ENCODE peak calls at places on chromosomes 6 and 20, in five cellular contexts. P is lower lobe of right lung, I is fibroblast of lung, K is lung, U is A549. R is an unnamed sample. For H3K4me1, the result is how much of the 10 kb centered on the place peaks cover.

GRCh38 chr20:61353261-61353995 is 101.4 kb downstream of the CDH4 start:
- DNase-seq in P (no peak), I (peak), K (no peak), U (no peak), R (no peak)

GRCh38 chr6:75926293-75927168 is 145.9 kb downstream of the IMPG1 start:
- DNase-seq in P (no peak), I (no peak), K (no peak), U (no peak), R (no peak)

GRCh38 chr6:160519603-160520042 is 144.5 kb downstream of the LPA start:
- DNase-seq in P (no peak), I (no peak), K (no peak), U (peak), R (no peak)

GRCh38 chr20:61438285-61438684 is 186.2 kb downstream of the CDH4 start:
- DNase-seq in P (no peak), I (no peak), K (no peak), U (no peak), R (no peak)

GRCh38 chr20:7716286-7716972 is 223.8 kb downstream of the HAO1 start:
- DNase-seq in P (no peak), I (no peak), K (no peak), U (no peak), R (no peak)

GRCh38 chr6:21597706-21598273 is 4.2 kb downstream of the SOX4 start:
- DNase-seq in P (no peak), I (peak), K (no peak), U (no peak), R (no peak)

GRCh38 chr6:137112067-137112355 is 61.4 kb downstream of the IL22RA2 start:
- DNase-seq in P (no peak), I (peak), K (no peak), U (no peak), R (no peak)

GRCh38 chr6:52157301-52157930 is 28.8 kb upstream of the IL17A start:
- DNase-seq in P (no peak), I (no peak), K (no peak), U (no peak), R (no peak)

GRCh38 chr20:35702824-35703695 is 3.9 kb downstream of the ROMO1 start:
- DNase-seq in P (no peak), I (no peak), K (peak), U (no peak), R (no peak)

GRCh38 chr20:9179193-9179802 is 110.4 kb downstream of the PLCB4 start:
- DNase-seq in P (no peak), I (peak), K (no peak), U (no peak), R (no peak)

GRCh38 chr6:52534966-52535390 is 41.9 kb downstream of the TRAM2 start:
- DNase-seq in P (no peak), I (no peak), K (no peak), U (no peak), R (no peak)

GRCh38 chr20:913306-913849 is 2.8 kb downstream of the ANGPT4 start:
- DNase-seq in P (no peak), I (no peak), K (no peak), U (no peak), R (no peak)

GRCh38 chr6:2790588-2790987 is 25.4 kb downstream of the WRNIP1 start:
- DNase-seq in P (no peak), I (peak), K (no peak), U (peak), R (no peak)

GRCh38 chr6:15320683-15321082 is 74.8 kb downstream of the JARID2 start:
- DNase-seq in P (no peak), I (peak), K (no peak), U (no peak), R (no peak)

GRCh38 chr6:6891074-6891754 is 216.5 kb upstream of the RREB1 start:
- DNase-seq in P (no peak), I (no peak), K (no peak), U (no peak), R (no peak)

GRCh38 chr20:34302312-34302722 is 838 bp downstream of the AHCY start:
- DNase-seq in P (no peak), I (peak), K (no peak), U (peak), R (no peak)
- TF ChIP-seq CTCF in P (peak), I (no peak), K (no peak), U (no peak), R (no peak)

DNA sequence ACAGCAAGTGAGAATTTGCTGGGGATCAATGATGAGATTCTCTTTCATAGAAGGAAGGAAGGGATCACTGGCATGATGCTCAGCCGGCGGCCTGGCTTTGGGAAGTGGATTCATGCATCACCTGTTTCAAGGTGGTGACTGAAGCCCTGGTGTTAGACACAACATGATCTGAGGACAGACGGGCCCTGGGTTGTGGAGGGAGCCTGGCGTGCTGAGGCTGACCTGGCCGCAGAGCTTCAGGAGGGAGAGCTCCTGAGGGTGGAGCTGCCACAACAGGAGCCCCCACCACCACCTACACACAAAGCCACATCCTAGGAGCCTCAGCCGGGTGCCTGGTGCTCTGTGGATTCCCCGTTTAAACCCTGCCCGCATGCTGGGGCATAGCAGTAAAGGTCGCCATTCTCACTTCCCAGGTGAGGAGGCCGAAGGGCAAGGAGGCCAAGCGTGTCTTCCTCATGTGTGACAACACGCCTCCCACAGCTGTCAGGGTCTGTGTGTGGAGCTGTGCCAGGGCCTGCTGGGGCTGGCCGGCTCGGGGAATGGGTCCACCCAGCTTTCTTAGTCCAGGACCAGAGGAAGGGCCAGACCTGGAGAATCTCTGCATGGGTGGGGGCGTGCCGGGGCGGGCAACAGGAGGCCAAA is 107.0 kb downstream of the ERMARD start:
- DNase-seq in P (no peak), I (no peak), K (peak), U (no peak), R (no peak)
- H3K4me1 ChIP-seq in P (under half), I (under half), K (under half), U (under half), R (under half)

DNA sequence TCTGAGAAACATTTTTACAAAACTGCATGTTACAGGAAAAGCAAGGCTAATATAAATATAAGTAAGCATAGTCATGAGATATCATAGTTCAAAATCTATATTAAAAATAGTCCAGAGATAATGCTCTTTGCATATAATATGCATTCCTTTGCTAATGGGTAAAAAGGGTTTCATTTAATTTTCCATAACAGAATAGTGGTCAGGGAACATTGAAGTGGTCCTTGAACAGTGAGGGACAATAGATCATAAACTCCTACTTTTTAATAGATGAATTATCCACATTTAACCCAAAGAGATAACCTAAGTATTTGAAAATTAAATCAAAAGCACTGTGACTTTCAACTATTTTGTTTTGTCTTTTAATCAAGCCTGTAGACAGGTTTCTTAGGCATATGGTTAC is 243.1 kb upstream of the ADGRB3 start:
- DNase-seq in P (no peak), I (no peak), K (no peak), U (no peak), R (no peak)
- TF ChIP-seq CTCF in P (no peak), I (no peak), K (no peak), U (no peak), R (no peak)

DNA sequence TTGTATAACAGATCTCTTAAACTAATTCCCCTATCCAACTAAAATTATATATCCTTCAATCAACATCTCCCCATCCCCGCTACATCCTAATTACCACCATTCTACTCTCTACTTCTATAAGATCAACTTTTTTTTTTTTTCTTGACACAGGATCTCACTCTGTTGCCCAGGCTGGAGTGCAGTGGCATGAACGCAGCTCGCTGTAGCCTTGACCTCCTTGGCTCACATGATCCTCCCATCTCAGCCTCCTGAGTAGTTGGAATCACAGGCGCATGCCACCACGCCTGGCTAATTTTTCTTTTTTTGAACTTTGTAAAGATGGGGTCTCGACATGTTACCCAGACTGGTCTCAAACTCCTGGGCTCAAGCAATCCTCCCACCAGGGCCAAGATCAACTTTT is 5.0 kb downstream of the DNAAF9 start:
- DNase-seq in P (no peak), I (no peak), K (no peak), U (no peak), R (no peak)
- H3K4me1 ChIP-seq in P (under half), I (under half), K (under half), U (under half), R (under half)

DNA sequence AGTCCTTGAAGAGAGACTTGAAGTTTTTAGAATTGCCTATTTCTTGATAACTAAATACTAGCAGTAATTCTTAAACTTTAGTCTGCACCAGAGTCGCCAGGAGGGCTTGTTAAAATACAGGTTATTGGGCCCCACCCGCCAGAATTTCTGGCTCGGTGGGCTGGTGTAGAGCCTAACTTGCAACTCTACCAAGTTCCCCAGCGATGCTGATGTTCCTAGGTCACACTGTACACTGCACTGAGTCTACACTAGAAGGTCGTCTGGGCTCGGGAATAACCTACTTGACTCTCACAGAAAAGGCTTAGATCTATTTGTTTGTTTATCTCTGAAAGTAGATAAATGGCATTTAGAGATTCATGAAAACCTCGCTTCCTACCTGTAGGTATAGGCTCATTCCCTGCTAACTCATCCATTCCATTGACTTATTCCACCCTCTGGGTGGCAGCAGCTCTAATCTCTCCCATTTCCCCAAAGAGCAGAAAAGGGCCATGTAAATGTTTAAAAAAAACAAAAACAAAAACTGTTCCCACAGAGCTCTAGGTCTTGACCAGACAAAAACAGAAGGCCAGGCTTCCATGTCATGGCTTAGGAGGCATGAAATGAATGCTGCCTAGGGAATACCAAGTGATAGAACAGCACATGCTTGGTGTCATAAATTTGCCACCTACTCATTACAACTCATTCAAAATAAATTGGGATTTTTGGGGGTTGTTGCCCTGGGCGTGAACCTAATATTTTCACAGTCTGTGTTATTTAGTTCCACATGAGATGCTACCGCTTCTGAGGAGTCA is 292.1 kb downstream of the ADGB start:
- DNase-seq in P (no peak), I (no peak), K (no peak), U (no peak), R (no peak)
- TF ChIP-seq CTCF in P (no peak), I (peak), K (no peak), U (no peak), R (peak)

GRCh38 chr6:152295346-152295745 is 341.8 kb downstream of the SYNE1 start:
- DNase-seq in P (no peak), I (peak), K (peak), U (no peak), R (no peak)
- H3K4me1 ChIP-seq in P (under half), I (under half), K (under half), U (under half), R (under half)

R was measured in Panc1.